ENCODE peak calls at places on chromosomes 4 and X, in eight cellular contexts. X, B, S, D, M, E, O and L are unnamed samples.

GRCh38 chr4:7546152-7546808 is 111.5 kb upstream of the PSAPL1 start:
- DNase-seq in B (no peak), D (no peak), E (no peak), O (no peak), M (no peak), S (no peak), X (no peak), L (no peak)

GRCh38 chrX:155819966-155820491 is 61.1 kb upstream of the VAMP7 start:
- DNase-seq in D (no peak), S (peak), O (peak), X (peak), E (peak), B (peak), M (peak), L (peak)

GRCh38 chr4:32661229-32661628 is 1941.1 kb downstream of the PCDH7 start:
- DNase-seq in B (no peak), M (no peak), E (no peak), D (no peak), X (no peak), S (no peak), O (no peak), L (no peak)

GRCh38 chr4:98514930-98515809 is 143.2 kb downstream of the TSPAN5 start:
- DNase-seq in O (peak), X (no peak), D (no peak), B (no peak), S (no peak), E (no peak), M (no peak), L (no peak)

GRCh38 chrX:46683023-46683422 is 75.9 kb downstream of the SLC9A7 start:
- DNase-seq in B (no peak), O (no peak), D (no peak), E (no peak), M (no peak), S (no peak), X (no peak), L (no peak)

GRCh38 chr4:99642725-99643489 is 14.7 kb downstream of the C4orf54 start:
- DNase-seq in D (no peak), S (no peak), E (no peak), X (no peak), M (no peak), B (no peak), O (peak), L (no peak)

GRCh38 chr4:54526560-54526959 is 131.2 kb upstream of the KIT start:
- DNase-seq in X (no peak), M (no peak), O (no peak), S (no peak), B (no peak), D (no peak), E (no peak), L (no peak)

GRCh38 chrX:14753436-14753835 is 119.4 kb downstream of the FANCB start:
- DNase-seq in X (no peak), O (no peak), E (no peak), D (no peak), S (no peak), M (no peak), B (no peak), L (no peak)

GRCh38 chr4:128751354-128751753 is 58.1 kb upstream of the JADE1 start:
- DNase-seq in E (no peak), X (no peak), D (no peak), M (no peak), O (no peak), S (no peak), B (no peak), L (no peak)

GRCh38 chr4:111234939-111235338 is 612.1 kb upstream of the PITX2 start:
- DNase-seq in D (no peak), O (no peak), E (no peak), B (no peak), S (no peak), M (no peak), X (no peak), L (no peak)

GRCh38 chr4:117085185-117085701 is at the start of gene TRAM1L1:
- DNase-seq in X (no peak), E (no peak), S (peak), B (no peak), M (no peak), O (no peak), D (no peak), L (peak)

GRCh38 chr4:88797725-88798124 is 100.1 kb upstream of the NAP1L5 start:
- DNase-seq in X (no peak), O (no peak), B (no peak), E (no peak), D (no peak), S (no peak), M (no peak), L (no peak)

GRCh38 chr4:830776-831482 is 5.0 kb upstream of the CPLX1 start:
- DNase-seq in X (no peak), M (no peak), B (no peak), E (no peak), S (no peak), D (no peak), O (no peak), L (no peak)

GRCh38 chr4:10917475-10918103 is 233.0 kb upstream of the CLNK start:
- DNase-seq in E (no peak), X (no peak), O (no peak), S (no peak), D (no peak), B (no peak), M (peak), L (no peak)

GRCh38 chrX:150616863-150617198 is 48.4 kb downstream of the MTM1 start:
- DNase-seq in M (no peak), E (no peak), X (no peak), O (no peak), B (no peak), D (no peak), S (no peak), L (no peak)

GRCh38 chrX:123088331-123088730 is 95.7 kb upstream of the GRIA3 start:
- DNase-seq in D (no peak), M (no peak), E (no peak), S (no peak), X (no peak), B (no peak), O (no peak), L (no peak)

GRCh38 chr4:89493367-89493766 is 185.8 kb upstream of the GPRIN3 start:
- DNase-seq in O (no peak), M (no peak), S (no peak), E (no peak), X (no peak), D (no peak), B (no peak), L (no peak)

GRCh38 chrX:71251456-71251973 is 2.4 kb downstream of the ZMYM3 start:
- DNase-seq in M (no peak), X (no peak), S (no peak), D (no peak), O (no peak), B (no peak), E (no peak), L (no peak)

GRCh38 chr4:15964159-15964558 is 1.2 kb upstream of the FGFBP2 start:
- DNase-seq in E (no peak), B (no peak), O (no peak), D (no peak), M (no peak), S (no peak), X (no peak), L (no peak)

GRCh38 chrX:55908685-55909212 is 191.2 kb downstream of the RRAGB start:
- DNase-seq in M (no peak), O (no peak), B (no peak), S (no peak), D (peak), X (peak), E (no peak), L (peak)

GRCh38 chr4:125266901-125267601 is 47.7 kb upstream of the FAT4 start:
- DNase-seq in D (no peak), E (no peak), S (no peak), B (no peak), O (no peak), X (no peak), M (no peak), L (no peak)

GRCh38 chr4:73528171-73528570 is 46.6 kb downstream of the AFM start:
- DNase-seq in X (no peak), S (no peak), B (no peak), M (no peak), D (no peak), O (no peak), E (no peak), L (no peak)

GRCh38 chr4:70577220-70577927 is 14.7 kb upstream of the AMBN start:
- DNase-seq in D (no peak), B (no peak), E (no peak), X (no peak), O (no peak), M (no peak), S (no peak), L (no peak)

GRCh38 chrX:72609313-72609712 is 36.7 kb upstream of the HDAC8 start:
- DNase-seq in O (no peak), D (no peak), B (no peak), M (no peak), S (no peak), X (no peak), E (no peak), L (peak)

GRCh38 chrX:69179380-69179911 is 14.2 kb upstream of the PJA1 start:
- DNase-seq in S (peak), E (no peak), D (no peak), O (no peak), B (no peak), M (peak), X (no peak), L (no peak)

GRCh38 chr4:170750519-170750918 is 660.8 kb upstream of the AADAT start:
- DNase-seq in M (no peak), B (no peak), O (no peak), X (no peak), E (no peak), S (no peak), D (no peak), L (no peak)